ENCODE peak calls at places on chromosomes 4 and X, in ten cellular contexts. D is AG09309; N is NCI-H1436; W is activated CD4-positive, alpha-beta T cell treated with anti-CD3 and anti-CD28 coated beads, Interleukin-2, amount 50 U/mL, for 1 hour; R is frontal cortex; K is kidney tubule cell; B is SW 1271; G is endothelial cell; L is lower lobe of right lung; U is T follicular helper cell. H is an unnamed sample.

GRCh38 chr4:53573696-53574095 is 17.6 kb downstream of the LNX1 start:
- DNase-seq in D (no peak), N (no peak), W (no peak), R (no peak), K (peak; percentile 47), B (no peak), G (no peak), L (no peak), U (no peak), H (no peak)

GRCh38 chr4:1351854-1352633 is 5.0 kb downstream of the UVSSA start:
- DNase-seq in D (no peak), N (peak; percentile 78), W (peak; percentile 92), R (peak; percentile 83), K (peak; percentile 83), B (peak; percentile 55), G (peak; percentile 93), L (peak; percentile 92), U (peak; percentile 81), H (peak; percentile 96)

GRCh38 chr4:19999331-19999730 is 252.4 kb upstream of the SLIT2 start:
- DNase-seq in D (no peak), N (no peak), W (no peak), R (no peak), K (no peak), B (no peak), G (no peak), L (no peak), U (no peak), H (no peak)

GRCh38 chr4:37631551-37631950 is 54.6 kb downstream of the RELL1 start:
- DNase-seq in D (no peak), N (no peak), W (no peak), R (no peak), K (no peak), B (no peak), G (no peak), L (no peak), U (no peak), H (no peak)

GRCh38 chr4:2927696-2928075 is 35.5 kb downstream of the NOP14 start:
- DNase-seq in D (no peak), N (no peak), W (no peak), R (no peak), K (no peak), B (no peak), G (no peak), L (peak; percentile 36), U (no peak), H (peak; percentile 48)

GRCh38 chr4:101218894-101219293 is 128.4 kb downstream of the PPP3CA start:
- DNase-seq in D (no peak), N (no peak), W (no peak), R (no peak), K (no peak), B (no peak), G (no peak), L (no peak), U (no peak), H (no peak)

GRCh38 chr4:169899295-169899694 is 126.9 kb downstream of the MFAP3L start:
- DNase-seq in D (no peak), N (no peak), W (no peak), R (peak; percentile 10), K (peak; percentile 87), B (peak; percentile 5), G (no peak), L (no peak), U (no peak), H (no peak)

GRCh38 chr4:137531951-137532868 is at the start of gene PCDH18:
- DNase-seq in D (peak; percentile 92), N (peak; percentile 54), W (no peak), R (peak; percentile 15), K (peak; percentile 33), B (no peak), G (peak; percentile 52), L (peak; percentile 69), U (no peak), H (peak; percentile 63)

GRCh38 chr4:141416677-141417363 is 196.1 kb downstream of the ZNF330 start:
- DNase-seq in D (no peak), N (no peak), W (no peak), R (no peak), K (no peak), B (no peak), G (no peak), L (no peak), U (no peak), H (no peak)

GRCh38 chrX:38807873-38808272 is 6.6 kb downstream of the MID1IP1 start:
- DNase-seq in D (peak; percentile 20), N (no peak), W (no peak), R (no peak), K (no peak), B (no peak), G (no peak), L (no peak), U (no peak), H (no peak)

GRCh38 chr4:84582988-84583870 is at the start of gene CDS1:
- DNase-seq in D (no peak), N (no peak), W (no peak), R (no peak), K (peak; percentile 55), B (no peak), G (peak; percentile 32), L (peak; percentile 89), U (no peak), H (no peak)

GRCh38 chr4:54228563-54229501 is at the start of gene PDGFRA:
- DNase-seq in D (peak; percentile 91), N (no peak), W (no peak), R (no peak), K (no peak), B (no peak), G (no peak), L (no peak), U (no peak), H (no peak)

GRCh38 chr4:53131562-53131925 is 234.3 kb downstream of the SCFD2 start:
- DNase-seq in D (no peak), N (no peak), W (no peak), R (no peak), K (no peak), B (no peak), G (no peak), L (no peak), U (no peak), H (no peak)

GRCh38 chr4:185638093-185638492 is 102.8 kb upstream of the PDLIM3 start:
- DNase-seq in D (no peak), N (no peak), W (no peak), R (no peak), K (no peak), B (no peak), G (no peak), L (no peak), U (no peak), H (no peak)

GRCh38 chr4:152618971-152619370 is 60.8 kb downstream of the TMEM154 start:
- DNase-seq in D (no peak), N (no peak), W (no peak), R (no peak), K (peak; percentile 35), B (no peak), G (no peak), L (no peak), U (no peak), H (no peak)

GRCh38 chrX:17030580-17031285 is 84.3 kb downstream of the REPS2 start:
- DNase-seq in D (no peak), N (no peak), W (no peak), R (no peak), K (no peak), B (no peak), G (no peak), L (no peak), U (no peak), H (no peak)

GRCh38 chrX:103417933-103418332 is 41.6 kb downstream of the BEX3 start:
- DNase-seq in D (no peak), N (no peak), W (no peak), R (no peak), K (no peak), B (no peak), G (no peak), L (no peak), U (no peak), H (no peak)

GRCh38 chr4:71550220-71551190 is 211.7 kb downstream of the SLC4A4 start:
- DNase-seq in D (peak; percentile 63), N (no peak), W (no peak), R (no peak), K (peak; percentile 79), B (no peak), G (no peak), L (no peak), U (no peak), H (no peak)

GRCh38 chr4:179307297-179308136 is 1865.3 kb upstream of the AGA start:
- DNase-seq in D (no peak), N (peak; percentile 1), W (no peak), R (no peak), K (peak; percentile 30), B (no peak), G (peak; percentile 66), L (no peak), U (no peak), H (no peak)

GRCh38 chr4:8600686-8601085 is 8.1 kb downstream of the CPZ start:
- DNase-seq in D (no peak), N (no peak), W (no peak), R (no peak), K (no peak), B (no peak), G (no peak), L (no peak), U (no peak), H (no peak)